ENCODE peak calls at places on chromosomes 1 and 21, in five cellular contexts. One of them, this sample, is unnamed.

GRCh38 chr1:147292635-147293251 is 50.3 kb downstream of the CHD1L start:
- DNase-seq in SK-N-SH: no peak
- DNase-seq in HepG2: no peak
- DNase-seq in H1: no peak
- DNase-seq in K562: no peak
- DNase-seq in this sample: no peak

GRCh38 chr1:168470821-168471473 is 72.8 kb downstream of the XCL2 start:
- DNase-seq in SK-N-SH: no peak
- DNase-seq in HepG2: peak; percentile 56
- DNase-seq in H1: no peak
- DNase-seq in K562: peak; percentile 22
- DNase-seq in this sample: no peak

GRCh38 chr1:52569333-52570265 is 16.7 kb upstream of the TUT4 start:
- DNase-seq in SK-N-SH: no peak
- DNase-seq in HepG2: no peak
- DNase-seq in H1: no peak
- DNase-seq in K562: no peak
- DNase-seq in this sample: peak; percentile 41

GRCh38 chr1:53135735-53136114 is 6.7 kb downstream of the SLC1A7 start:
- DNase-seq in SK-N-SH: no peak
- DNase-seq in HepG2: no peak
- DNase-seq in H1: no peak
- DNase-seq in K562: peak; percentile 64
- DNase-seq in this sample: no peak

GRCh38 chr21:44876849-44877575 is 3.5 kb upstream of the PTTG1IP start:
- DNase-seq in SK-N-SH: no peak
- DNase-seq in HepG2: no peak
- DNase-seq in H1: no peak
- DNase-seq in K562: no peak
- DNase-seq in this sample: no peak

GRCh38 chr1:150572918-150573647 is 6.3 kb downstream of the MCL1 start:
- DNase-seq in SK-N-SH: no peak
- DNase-seq in HepG2: no peak
- DNase-seq in H1: no peak
- DNase-seq in K562: no peak
- DNase-seq in this sample: no peak

GRCh38 chr21:45997495-45998275 is 16.1 kb downstream of the COL6A1 start:
- DNase-seq in SK-N-SH: no peak
- DNase-seq in HepG2: no peak
- DNase-seq in H1: no peak
- DNase-seq in K562: no peak
- DNase-seq in this sample: no peak

GRCh38 chr21:29888437-29888836 is 51.4 kb downstream of the GRIK1 start:
- DNase-seq in SK-N-SH: no peak
- DNase-seq in HepG2: no peak
- DNase-seq in H1: no peak
- DNase-seq in K562: no peak
- DNase-seq in this sample: no peak

GRCh38 chr1:86913399-86913895 is 479 bp downstream of the SELENOF start:
- DNase-seq in SK-N-SH: no peak
- DNase-seq in HepG2: peak; percentile 16
- DNase-seq in H1: no peak
- DNase-seq in K562: no peak
- DNase-seq in this sample: peak; percentile 36

GRCh38 chr1:168114845-168115244 is 21.9 kb downstream of the GPR161 start:
- DNase-seq in SK-N-SH: no peak
- DNase-seq in HepG2: no peak
- DNase-seq in H1: no peak
- DNase-seq in K562: no peak
- DNase-seq in this sample: no peak

GRCh38 chr21:45333583-45334121 is 46.0 kb upstream of the POFUT2 start:
- DNase-seq in SK-N-SH: no peak
- DNase-seq in HepG2: no peak
- DNase-seq in H1: no peak
- DNase-seq in K562: no peak
- DNase-seq in this sample: no peak

GRCh38 chr1:221315330-221315729 is 426.6 kb downstream of the DUSP10 start:
- DNase-seq in SK-N-SH: no peak
- DNase-seq in HepG2: no peak
- DNase-seq in H1: no peak
- DNase-seq in K562: no peak
- DNase-seq in this sample: no peak

GRCh38 chr1:85142753-85143152 is 58.1 kb downstream of the SYDE2 start:
- DNase-seq in SK-N-SH: no peak
- DNase-seq in HepG2: no peak
- DNase-seq in H1: no peak
- DNase-seq in K562: no peak
- DNase-seq in this sample: no peak

GRCh38 chr1:50656931-50657330 is 233.7 kb upstream of the DMRTA2 start:
- DNase-seq in SK-N-SH: no peak
- DNase-seq in HepG2: no peak
- DNase-seq in H1: no peak
- DNase-seq in K562: no peak
- DNase-seq in this sample: no peak

GRCh38 chr1:157442065-157442464 is 110.2 kb downstream of the FCRL5 start:
- DNase-seq in SK-N-SH: no peak
- DNase-seq in HepG2: peak; percentile 54
- DNase-seq in H1: no peak
- DNase-seq in K562: no peak
- DNase-seq in this sample: no peak

GRCh38 chr1:62356257-62356835 is 37.1 kb upstream of the KANK4 start:
- DNase-seq in SK-N-SH: no peak
- DNase-seq in HepG2: no peak
- DNase-seq in H1: no peak
- DNase-seq in K562: no peak
- DNase-seq in this sample: peak; percentile 14

GRCh38 chr1:243849089-243850012 is 692 bp downstream of the AKT3 start:
- DNase-seq in SK-N-SH: peak; percentile 79
- DNase-seq in HepG2: no peak
- DNase-seq in H1: no peak
- DNase-seq in K562: peak; percentile 39
- DNase-seq in this sample: no peak

GRCh38 chr1:77031101-77031662 is 163.9 kb downstream of the ST6GALNAC5 start:
- DNase-seq in SK-N-SH: no peak
- DNase-seq in HepG2: no peak
- DNase-seq in H1: no peak
- DNase-seq in K562: no peak
- DNase-seq in this sample: no peak

GRCh38 chr21:41098481-41098880 is 69.5 kb upstream of the BACE2 start:
- DNase-seq in SK-N-SH: no peak
- DNase-seq in HepG2: no peak
- DNase-seq in H1: no peak
- DNase-seq in K562: no peak
- DNase-seq in this sample: no peak

GRCh38 chr21:41100826-41101550 is 67.0 kb upstream of the BACE2 start:
- DNase-seq in SK-N-SH: no peak
- DNase-seq in HepG2: no peak
- DNase-seq in H1: no peak
- DNase-seq in K562: no peak
- DNase-seq in this sample: no peak

GRCh38 chr21:41095983-41096382 is 72.0 kb upstream of the BACE2 start:
- DNase-seq in SK-N-SH: no peak
- DNase-seq in HepG2: no peak
- DNase-seq in H1: no peak
- DNase-seq in K562: no peak
- DNase-seq in this sample: no peak

DNA sequence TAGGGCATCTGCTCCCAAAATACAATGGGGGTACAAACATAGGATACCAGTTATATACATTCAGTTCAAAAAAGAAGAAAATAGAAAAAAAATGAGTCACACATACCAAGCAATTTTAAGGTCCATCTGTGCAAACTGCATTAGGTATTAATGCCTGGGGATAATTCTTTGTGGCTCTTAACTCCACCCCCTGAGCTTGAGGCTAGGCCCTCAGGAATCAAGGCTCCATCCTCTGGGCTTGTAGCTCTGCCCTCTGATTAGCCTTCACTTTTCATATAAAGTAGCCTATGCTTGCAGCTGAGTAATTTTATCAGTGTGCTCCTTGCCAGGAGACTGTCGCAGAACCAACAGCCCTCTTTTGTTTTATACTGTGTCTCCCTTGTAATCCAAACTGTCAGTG is 69.9 kb upstream of the BACE2 start:
- DNase-seq in SK-N-SH: no peak
- DNase-seq in HepG2: no peak
- DNase-seq in H1: no peak
- DNase-seq in K562: no peak
- DNase-seq in this sample: no peak
- TF ChIP-seq GABPA in SK-N-SH: no peak
- TF ChIP-seq GABPA in HepG2: no peak
- TF ChIP-seq GABPA in H1: no peak
- TF ChIP-seq GABPA in K562: no peak
- TF ChIP-seq GABPA in this sample: no peak

DNA sequence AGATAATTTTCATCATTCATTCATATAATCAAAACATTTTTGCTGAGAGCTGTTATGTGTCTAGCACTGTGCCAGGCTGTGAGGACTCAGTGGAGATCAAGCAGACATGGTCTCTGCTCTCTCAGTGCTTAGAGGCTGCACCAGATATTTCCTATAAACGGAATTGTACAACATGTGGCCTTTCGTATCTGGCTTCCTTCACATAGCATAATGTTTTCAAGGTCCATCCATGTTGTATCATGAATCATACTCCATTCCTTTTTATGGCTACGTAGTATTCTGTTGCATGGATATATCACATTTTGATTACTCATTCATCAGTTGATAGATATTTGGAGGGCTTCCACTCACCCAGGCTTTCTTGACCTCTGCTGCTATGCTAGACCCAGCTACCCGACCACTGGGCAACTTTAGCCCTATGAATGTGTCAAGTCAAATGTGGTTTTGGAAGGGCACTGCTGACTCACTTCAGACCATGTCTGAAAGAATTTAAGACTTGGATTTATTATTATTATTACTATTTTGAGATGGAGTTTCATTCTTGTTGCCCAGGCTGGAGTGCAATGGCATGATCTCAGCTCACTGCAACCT is 18.5 kb downstream of the NCF2 start:
- DNase-seq in SK-N-SH: no peak
- DNase-seq in HepG2: no peak
- DNase-seq in H1: no peak
- DNase-seq in K562: no peak
- DNase-seq in this sample: no peak
- TF ChIP-seq POLR2AphosphoS5 in SK-N-SH: no peak
- TF ChIP-seq POLR2AphosphoS5 in HepG2: no peak
- TF ChIP-seq POLR2AphosphoS5 in H1: no peak
- TF ChIP-seq POLR2AphosphoS5 in K562: no peak
- TF ChIP-seq POLR2AphosphoS5 in this sample: no peak

GRCh38 chr1:110205591-110206155 is 4.4 kb upstream of the KCNC4 start:
- DNase-seq in SK-N-SH: no peak
- DNase-seq in HepG2: no peak
- DNase-seq in H1: no peak
- DNase-seq in K562: no peak
- DNase-seq in this sample: no peak

GRCh38 chr1:110200666-110201065 is 9.4 kb upstream of the KCNC4 start:
- DNase-seq in SK-N-SH: no peak
- DNase-seq in HepG2: no peak
- DNase-seq in H1: no peak
- DNase-seq in K562: no peak
- DNase-seq in this sample: no peak

GRCh38 chr1:110201157-110201825 is 8.8 kb upstream of the KCNC4 start:
- DNase-seq in SK-N-SH: no peak
- DNase-seq in HepG2: no peak
- DNase-seq in H1: no peak
- DNase-seq in K562: no peak
- DNase-seq in this sample: no peak

GRCh38 chr1:110205156-110205555 is 5.0 kb upstream of the KCNC4 start:
- DNase-seq in SK-N-SH: no peak
- DNase-seq in HepG2: no peak
- DNase-seq in H1: no peak
- DNase-seq in K562: no peak
- DNase-seq in this sample: no peak

DNA sequence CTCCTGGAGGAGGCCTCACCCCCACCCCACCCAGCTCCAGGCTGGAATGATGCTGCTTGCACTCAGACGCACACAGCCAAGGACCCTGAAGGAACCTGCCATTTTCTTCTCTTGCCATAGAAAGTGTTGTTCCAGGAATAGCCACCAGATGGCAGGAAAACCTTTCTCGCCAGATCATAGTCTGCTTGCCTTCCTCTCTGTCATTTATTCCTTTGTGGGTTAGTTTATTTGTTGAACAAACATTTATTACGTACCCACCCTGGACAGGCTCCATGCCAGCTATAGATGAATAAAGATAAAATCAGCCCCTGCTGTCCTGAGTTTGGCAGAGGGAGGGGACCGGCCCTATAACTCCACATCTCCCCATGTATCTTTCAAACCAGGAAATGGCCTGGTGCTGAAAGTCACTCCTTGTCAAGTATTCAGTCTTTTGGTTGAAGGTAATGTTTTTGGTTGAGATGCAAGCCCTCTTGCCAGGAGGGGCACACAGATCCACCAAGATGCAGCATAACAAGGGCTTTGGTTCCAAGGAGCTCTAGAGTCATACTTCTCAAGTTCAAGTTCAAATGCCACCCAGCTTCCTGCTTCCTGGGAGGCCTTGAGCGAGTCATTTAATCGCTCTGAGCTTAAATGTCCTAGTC is 7.0 kb upstream of the KCNC4 start:
- DNase-seq in SK-N-SH: peak; percentile 72
- DNase-seq in HepG2: peak; percentile 50
- DNase-seq in H1: no peak
- DNase-seq in K562: peak; percentile 64
- DNase-seq in this sample: peak; percentile 64
- TF ChIP-seq GABPA in SK-N-SH: no peak
- TF ChIP-seq GABPA in HepG2: no peak
- TF ChIP-seq GABPA in H1: no peak
- TF ChIP-seq GABPA in K562: no peak
- TF ChIP-seq GABPA in this sample: no peak

GRCh38 chr1:11802616-11802972 is 3.2 kb downstream of the MTHFR start:
- DNase-seq in SK-N-SH: no peak
- DNase-seq in HepG2: no peak
- DNase-seq in H1: no peak
- DNase-seq in K562: no peak
- DNase-seq in this sample: peak; percentile 20
- TF ChIP-seq POLR2AphosphoS5 in SK-N-SH: no peak
- TF ChIP-seq POLR2AphosphoS5 in HepG2: no peak
- TF ChIP-seq POLR2AphosphoS5 in H1: no peak
- TF ChIP-seq POLR2AphosphoS5 in K562: no peak
- TF ChIP-seq POLR2AphosphoS5 in this sample: no peak

GRCh38 chr1:94976996-94977548 is 50.2 kb upstream of the CNN3 start:
- DNase-seq in SK-N-SH: no peak
- DNase-seq in HepG2: no peak
- DNase-seq in H1: no peak
- DNase-seq in K562: no peak
- DNase-seq in this sample: no peak

GRCh38 chr1:94973271-94973922 is 46.5 kb upstream of the CNN3 start:
- DNase-seq in SK-N-SH: no peak
- DNase-seq in HepG2: no peak
- DNase-seq in H1: no peak
- DNase-seq in K562: no peak
- DNase-seq in this sample: no peak

GRCh38 chr1:94971491-94971924 is 44.6 kb upstream of the CNN3 start:
- DNase-seq in SK-N-SH: no peak
- DNase-seq in HepG2: no peak
- DNase-seq in H1: no peak
- DNase-seq in K562: no peak
- DNase-seq in this sample: no peak

GRCh38 chr1:94974824-94975223 is 47.9 kb upstream of the CNN3 start:
- DNase-seq in SK-N-SH: no peak
- DNase-seq in HepG2: no peak
- DNase-seq in H1: no peak
- DNase-seq in K562: no peak
- DNase-seq in this sample: no peak

GRCh38 chr1:94974224-94974623 is 47.3 kb upstream of the CNN3 start:
- DNase-seq in SK-N-SH: no peak
- DNase-seq in HepG2: no peak
- DNase-seq in H1: no peak
- DNase-seq in K562: no peak
- DNase-seq in this sample: no peak
- TF ChIP-seq GABPA in SK-N-SH: no peak
- TF ChIP-seq GABPA in HepG2: no peak
- TF ChIP-seq GABPA in H1: no peak
- TF ChIP-seq GABPA in K562: no peak
- TF ChIP-seq GABPA in this sample: no peak